ENCODE peak calls at places on chromosomes 16 and 17, in nine cellular contexts. Y, S, W, V, X, K, O, P and N are unnamed samples.

GRCh38 chr16:23296994-23297393 is 5.1 kb upstream of the SCNN1B start:
- DNase-seq in Y (no peak), S (no peak), W (no peak), V (no peak), X (no peak), K (peak), O (peak), P (no peak), N (no peak)

GRCh38 chr17:54903375-54903774 is 2.7 kb downstream of the TOM1L1 start:
- DNase-seq in Y (peak), S (no peak), W (no peak), V (no peak), X (no peak), K (no peak), O (no peak), P (no peak), N (peak)

GRCh38 chr17:68515238-68515637 is 3.0 kb downstream of the PRKAR1A start:
- DNase-seq in Y (no peak), S (no peak), W (no peak), V (no peak), X (no peak), K (no peak), O (no peak), P (no peak), N (peak)

GRCh38 chr16:716250-716607 is 1.3 kb downstream of the METRN start:
- DNase-seq in Y (peak), S (no peak), W (no peak), V (no peak), X (peak), K (no peak), O (no peak), P (no peak), N (peak)

GRCh38 chr17:9009737-9010136 is 11.6 kb upstream of the NTN1 start:
- DNase-seq in Y (no peak), S (no peak), W (no peak), V (no peak), X (no peak), K (no peak), O (no peak), P (no peak), N (no peak)

GRCh38 chr17:60134396-60135159 is 15.2 kb upstream of the CA4 start:
- DNase-seq in Y (peak), S (peak), W (no peak), V (peak), X (peak), K (no peak), O (no peak), P (peak), N (peak)

GRCh38 chr17:78120971-78121800 is 7.4 kb downstream of the TMC6 start:
- DNase-seq in Y (no peak), S (peak), W (no peak), V (peak), X (no peak), K (no peak), O (peak), P (peak), N (no peak)

GRCh38 chr17:82328141-82328993 is 5.2 kb downstream of the SECTM1 start:
- DNase-seq in Y (no peak), S (no peak), W (no peak), V (no peak), X (no peak), K (no peak), O (no peak), P (no peak), N (no peak)

GRCh38 chr17:61088556-61088955 is 311.1 kb upstream of the TBX2 start:
- DNase-seq in Y (no peak), S (no peak), W (no peak), V (no peak), X (no peak), K (no peak), O (no peak), P (no peak), N (no peak)

GRCh38 chr16:27320261-27321012 is 6.7 kb downstream of the IL4R start:
- DNase-seq in Y (no peak), S (no peak), W (no peak), V (no peak), X (no peak), K (no peak), O (no peak), P (no peak), N (no peak)

GRCh38 chr16:47600376-47600775 is 139.2 kb downstream of the PHKB start:
- DNase-seq in Y (no peak), S (no peak), W (no peak), V (no peak), X (no peak), K (no peak), O (no peak), P (no peak), N (no peak)

GRCh38 chr17:34314279-34314678 is 5.0 kb upstream of the CCL8 start:
- DNase-seq in Y (peak), S (no peak), W (no peak), V (peak), X (no peak), K (no peak), O (peak), P (no peak), N (peak)

GRCh38 chr17:40530988-40531971 is 29.9 kb upstream of the TNS4 start:
- DNase-seq in Y (peak), S (peak), W (peak), V (peak), X (no peak), K (no peak), O (peak), P (no peak), N (no peak)

GRCh38 chr17:67434061-67434525 is 57.0 kb downstream of the PITPNC1 start:
- DNase-seq in Y (no peak), S (peak), W (peak), V (peak), X (no peak), K (no peak), O (peak), P (peak), N (no peak)

GRCh38 chr17:28818705-28819295 is 23.8 kb downstream of the FAM222B start:
- DNase-seq in Y (no peak), S (no peak), W (no peak), V (no peak), X (no peak), K (no peak), O (no peak), P (no peak), N (no peak)

GRCh38 chr16:81638286-81638945 is 140.7 kb upstream of the PLCG2 start:
- DNase-seq in Y (no peak), S (no peak), W (no peak), V (no peak), X (no peak), K (no peak), O (no peak), P (no peak), N (no peak)

GRCh38 chr17:28612936-28613872 is 781 bp downstream of the RSKR start:
- DNase-seq in Y (no peak), S (peak), W (no peak), V (no peak), X (peak), K (peak), O (peak), P (peak), N (peak)

GRCh38 chr16:28924399-28924761 is 658 bp downstream of the RABEP2 start:
- DNase-seq in Y (no peak), S (no peak), W (no peak), V (no peak), X (no peak), K (no peak), O (no peak), P (no peak), N (no peak)

GRCh38 chr17:8153957-8154607 is 1.9 kb upstream of the PER1 start:
- DNase-seq in Y (peak), S (peak), W (peak), V (peak), X (peak), K (no peak), O (peak), P (peak), N (peak)

GRCh38 chr17:78600181-78600651 is 23.0 kb upstream of the DNAH17 start:
- DNase-seq in Y (no peak), S (no peak), W (no peak), V (no peak), X (no peak), K (no peak), O (no peak), P (no peak), N (no peak)

GRCh38 chr17:80847506-80848230 is 144.0 kb upstream of the CHMP6 start:
- DNase-seq in Y (no peak), S (peak), W (peak), V (no peak), X (no peak), K (no peak), O (no peak), P (peak), N (no peak)

GRCh38 chr16:3961449-3961849 is 80.9 kb upstream of the CREBBP start:
- DNase-seq in Y (no peak), S (no peak), W (no peak), V (no peak), X (no peak), K (no peak), O (no peak), P (no peak), N (peak)

GRCh38 chr16:68366062-68366461 is 55.2 kb downstream of the PRMT7 start:
- DNase-seq in Y (no peak), S (no peak), W (no peak), V (no peak), X (no peak), K (no peak), O (no peak), P (no peak), N (no peak)

GRCh38 chr16:89344314-89344828 is 126.9 kb downstream of the ZNF778 start:
- DNase-seq in Y (no peak), S (no peak), W (no peak), V (no peak), X (no peak), K (no peak), O (no peak), P (no peak), N (no peak)

GRCh38 chr17:21043296-21044232 is 753 bp upstream of the USP22 start:
- DNase-seq in Y (peak), S (peak), W (peak), V (peak), X (peak), K (peak), O (peak), P (peak), N (peak)

GRCh38 chr17:63740464-63741181 is 976 bp downstream of the STRADA start:
- DNase-seq in Y (no peak), S (no peak), W (no peak), V (no peak), X (peak), K (no peak), O (peak), P (no peak), N (peak)

GRCh38 chr17:21345236-21345635 is 30.9 kb upstream of the KCNJ12 start:
- DNase-seq in Y (no peak), S (no peak), W (no peak), V (peak), X (no peak), K (no peak), O (no peak), P (no peak), N (peak)

GRCh38 chr16:11032000-11032921 is 87.9 kb downstream of the CLEC16A start:
- DNase-seq in Y (no peak), S (no peak), W (no peak), V (no peak), X (no peak), K (no peak), O (no peak), P (no peak), N (no peak)

GRCh38 chr16:15523939-15524338 is 89.6 kb downstream of the BMERB1 start:
- DNase-seq in Y (no peak), S (no peak), W (no peak), V (no peak), X (no peak), K (no peak), O (no peak), P (no peak), N (no peak)

GRCh38 chr16:78034530-78034929 is 12.2 kb downstream of the CLEC3A start:
- DNase-seq in Y (no peak), S (no peak), W (no peak), V (no peak), X (no peak), K (no peak), O (peak), P (no peak), N (no peak)

GRCh38 chr17:9291912-9292562 is 270.7 kb downstream of the NTN1 start:
- DNase-seq in Y (peak), S (no peak), W (peak), V (no peak), X (no peak), K (no peak), O (peak), P (peak), N (peak)

GRCh38 chr17:63029520-63029919 is 63.5 kb downstream of the TANC2 start:
- DNase-seq in Y (peak), S (no peak), W (no peak), V (no peak), X (peak), K (no peak), O (no peak), P (no peak), N (peak)

GRCh38 chr17:37518816-37519215 is 29.1 kb downstream of the DUSP14 start:
- DNase-seq in Y (peak), S (no peak), W (no peak), V (no peak), X (no peak), K (no peak), O (no peak), P (no peak), N (peak)

GRCh38 chr16:75095204-75095621 is 21.4 kb downstream of the LDHD start:
- DNase-seq in Y (no peak), S (no peak), W (no peak), V (no peak), X (no peak), K (no peak), O (no peak), P (no peak), N (no peak)